ENCODE peak calls at places on chromosomes 11 and 22, in ten cellular contexts. H, Z, V, E, O, F, D, J, U and W are unnamed samples.

GRCh38 chr11:67266424-67267187 is at the start of gene GRK2:
- DNase-seq in D (no peak), V (peak; percentile 73), Z (no peak), F (no peak), U (peak; percentile 57), E (no peak), O (peak; percentile 58), J (no peak), H (no peak), W (no peak)

GRCh38 chr22:22935546-22936157 is 48.0 kb downstream of the IGLL5 start:
- DNase-seq in H (no peak), J (peak; percentile 75), D (no peak), Z (no peak), V (peak; percentile 36), U (no peak), O (no peak), F (no peak), E (no peak), W (no peak)

GRCh38 chr11:104649002-104649401 is 249.3 kb downstream of the CASP12 start:
- DNase-seq in F (no peak), J (no peak), H (no peak), V (no peak), E (no peak), D (no peak), U (no peak), O (no peak), Z (no peak), W (no peak)

GRCh38 chr11:77075425-77075905 is 8.7 kb downstream of the CAPN5 start:
- DNase-seq in H (peak; percentile 77), F (no peak), E (no peak), U (no peak), Z (no peak), D (peak; percentile 55), O (no peak), V (peak; percentile 29), J (peak; percentile 78), W (no peak)

GRCh38 chr11:71080239-71081097 is 171.9 kb downstream of the SHANK2 start:
- DNase-seq in V (no peak), O (peak; percentile 79), Z (peak; percentile 76), U (peak; percentile 73), J (peak; percentile 62), E (peak; percentile 44), F (peak; percentile 2), D (peak; percentile 87), H (peak; percentile 71), W (no peak)

GRCh38 chr11:127017482-127017881 is 16.9 kb upstream of the KIRREL3 start:
- DNase-seq in D (peak; percentile 50), U (no peak), E (no peak), V (no peak), O (peak; percentile 44), Z (no peak), J (no peak), F (peak; percentile 60), H (no peak), W (no peak)

GRCh38 chr11:135075740-135076139 is 663.7 kb upstream of the B3GAT1 start:
- DNase-seq in D (peak; percentile 86), E (peak; percentile 58), U (peak; percentile 66), H (peak; percentile 57), O (peak; percentile 67), J (peak; percentile 32), V (peak; percentile 69), F (no peak), Z (peak; percentile 78), W (no peak)

GRCh38 chr11:131687291-131688055 is 317.1 kb downstream of the NTM start:
- DNase-seq in U (no peak), J (no peak), O (no peak), Z (no peak), E (no peak), F (no peak), D (no peak), V (no peak), H (no peak), W (no peak)

GRCh38 chr22:20433686-20434241 is 3.9 kb downstream of the SCARF2 start:
- DNase-seq in D (no peak), V (peak; percentile 9), U (no peak), E (no peak), H (no peak), Z (no peak), J (no peak), O (no peak), F (no peak), W (no peak)

GRCh38 chr11:2317354-2318050 is 15.7 kb downstream of the TSPAN32 start:
- DNase-seq in D (no peak), V (peak; percentile 41), U (no peak), E (no peak), F (no peak), O (no peak), Z (no peak), J (no peak), H (no peak), W (no peak)

GRCh38 chr11:65588199-65589054 is 7.2 kb downstream of the KCNK7 start:
- DNase-seq in V (peak; percentile 91), D (no peak), J (peak; percentile 83), Z (peak; percentile 73), U (peak; percentile 78), O (peak; percentile 65), H (no peak), F (no peak), E (peak; percentile 60), W (no peak)

GRCh38 chr22:42156121-42156520 is 25.5 kb upstream of the CYP2D6 start:
- DNase-seq in U (peak; percentile 1), H (no peak), E (no peak), V (no peak), Z (no peak), J (no peak), F (no peak), O (no peak), D (no peak), W (no peak)

GRCh38 chr22:35918466-35918865 is 110.2 kb downstream of the RBFOX2 start:
- DNase-seq in F (no peak), H (no peak), J (no peak), O (no peak), Z (no peak), E (no peak), V (no peak), D (no peak), U (no peak), W (no peak)

GRCh38 chr11:1770528-1770927 is 6.8 kb upstream of the CTSD start:
- DNase-seq in J (peak; percentile 8), O (peak; percentile 33), D (no peak), H (no peak), F (no peak), U (no peak), E (no peak), Z (no peak), V (peak; percentile 50), W (no peak)

GRCh38 chr11:93484716-93485115 is 58.5 kb downstream of the SMCO4 start:
- DNase-seq in V (no peak), H (no peak), E (no peak), O (no peak), F (peak; percentile 34), U (peak; percentile 33), Z (no peak), J (no peak), D (no peak), W (no peak)

GRCh38 chr11:612201-612960 is 3.4 kb downstream of the IRF7 start:
- DNase-seq in J (peak; percentile 83), D (peak; percentile 68), F (no peak), E (no peak), U (no peak), H (peak; percentile 61), Z (peak; percentile 29), V (peak; percentile 92), O (peak; percentile 53), W (no peak)

GRCh38 chr11:54927704-54928103 is 221.1 kb downstream of the OR4A5 start:
- DNase-seq in Z (no peak), U (no peak), V (no peak), F (no peak), O (no peak), J (no peak), E (no peak), H (no peak), D (no peak), W (no peak)

GRCh38 chr11:54930930-54931329 is 224.3 kb downstream of the OR4A5 start:
- DNase-seq in Z (no peak), O (no peak), F (no peak), V (no peak), J (no peak), D (no peak), E (no peak), H (no peak), U (no peak), W (peak; percentile 50)
- H3K9me3 ChIP-seq in Z (peaks cover 100% of the 10 kb centered on the region), O (peaks cover 32% of the 10 kb centered on the region), F (peaks cover 6% of the 10 kb centered on the region), V (peaks cover 83% of the 10 kb centered on the region), J (peaks cover 76% of the 10 kb centered on the region), D (peaks cover 11% of the 10 kb centered on the region), E (no peaks in the 10 kb centered on the region), H (peaks cover 16% of the 10 kb centered on the region), U (peaks cover 71% of the 10 kb centered on the region), W (peaks cover 100% of the 10 kb centered on the region)

GRCh38 chr11:26276798-26277424 is 55.0 kb upstream of the ANO3 start:
- DNase-seq in H (peak; percentile 40), O (peak; percentile 79), D (peak; percentile 42), V (no peak), E (peak; percentile 34), U (peak; percentile 66), J (peak; percentile 42), F (peak; percentile 20), Z (peak; percentile 38), W (peak; percentile 74)

GRCh38 chr11:26283852-26284421 is 48.0 kb upstream of the ANO3 start:
- DNase-seq in D (no peak), U (no peak), E (no peak), Z (no peak), O (no peak), F (no peak), J (no peak), V (no peak), H (no peak), W (no peak)

GRCh38 chr11:26278354-26278753 is 53.6 kb upstream of the ANO3 start:
- DNase-seq in Z (no peak), H (no peak), O (no peak), F (no peak), V (no peak), D (no peak), U (no peak), E (no peak), J (no peak), W (no peak)
- TF ChIP-seq CTCF in Z (no peak), H (no peak), O (peak; percentile 31), F (no peak), V (no peak), D (no peak), U (no peak), E (no peak), J (no peak), W (no peak)

GRCh38 chr22:48588881-48589450 is 1238.7 kb downstream of the BRD1 start:
- DNase-seq in V (peak; percentile 20), E (no peak), Z (no peak), F (no peak), J (no peak), H (no peak), D (no peak), U (no peak), O (no peak), W (no peak)
- H3K9me3 ChIP-seq in V (no peaks in the 10 kb centered on the region), E (no peaks in the 10 kb centered on the region), Z (no peaks in the 10 kb centered on the region), F (peaks cover 99% of the 10 kb centered on the region), J (no peaks in the 10 kb centered on the region), H (peaks cover 6% of the 10 kb centered on the region), D (peaks cover 11% of the 10 kb centered on the region), U (no peaks in the 10 kb centered on the region), O (no peaks in the 10 kb centered on the region), W (no peaks in the 10 kb centered on the region)

DNA sequence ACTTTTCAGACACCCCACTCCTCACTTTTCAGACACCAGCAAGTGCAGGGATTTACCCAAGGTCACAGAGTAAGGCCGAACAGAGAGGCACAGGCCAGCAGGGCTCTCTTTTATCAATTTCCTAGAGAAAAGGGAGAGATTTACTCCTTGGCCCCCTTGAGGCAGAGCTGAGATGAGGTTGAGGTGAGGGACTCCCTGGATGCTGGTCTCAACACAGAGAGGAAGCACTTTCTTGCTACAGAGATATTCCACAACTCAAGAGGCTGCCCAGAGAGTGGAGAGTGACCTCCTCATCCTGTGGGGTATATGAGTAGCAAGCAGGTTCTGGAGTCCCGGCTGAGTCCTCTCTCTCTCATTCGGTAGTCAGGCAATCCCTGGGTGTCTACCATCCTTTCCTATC is 2.0 kb upstream of the ARHGEF17 start:
- DNase-seq in V (no peak), O (peak; percentile 32), D (no peak), H (no peak), F (no peak), J (no peak), E (no peak), Z (no peak), U (no peak), W (no peak)
- TF ChIP-seq CTCF in V (no peak), O (peak; percentile 22), D (peak; percentile 40), H (no peak), F (peak; percentile 41), J (no peak), E (no peak), Z (no peak), U (no peak), W (no peak)